ENCODE peak calls at places on chromosome 5, in four cellular contexts. K is upper lobe of right lung, D is astrocyte of the spinal cord, O is choroid plexus epithelial cell. C is an unnamed sample.

GRCh38 chr5:37900692-37901091 is 60.9 kb upstream of the GDNF start:
- DNase-seq in K (no peak), D (peak), O (peak), C (no peak)

GRCh38 chr5:158553195-158553945 is 546.3 kb downstream of the EBF1 start:
- DNase-seq in K (no peak), D (peak), O (no peak), C (no peak)

GRCh38 chr5:5422819-5423515 is 490 bp downstream of the ICE1 start:
- DNase-seq in D (no peak), K (no peak), O (no peak), C (no peak)

GRCh38 chr5:107610795-107611194 is 59.9 kb downstream of the EFNA5 start:
- DNase-seq in K (no peak), D (no peak), O (no peak), C (no peak)

GRCh38 chr5:92890841-92891244 is 690.2 kb downstream of the NR2F1-AS1 start:
- DNase-seq in O (peak), K (no peak), D (no peak), C (no peak)

GRCh38 chr5:21184566-21184965 is 1196.6 kb upstream of the CDH18 start:
- DNase-seq in O (no peak), D (no peak), K (no peak), C (no peak)

GRCh38 chr5:116468583-116468982 is 106.0 kb downstream of the SEMA6A start:
- DNase-seq in D (no peak), O (no peak), K (no peak), C (no peak)

GRCh38 chr5:116473706-116474105 is 100.9 kb downstream of the SEMA6A start:
- DNase-seq in K (no peak), D (no peak), O (no peak), C (no peak)

GRCh38 chr5:59462954-59463353 is 430.6 kb downstream of the PDE4D start:
- DNase-seq in K (no peak), D (no peak), O (no peak), C (no peak)

GRCh38 chr5:181114844-181115778 is 15.9 kb downstream of the OR2V1 start:
- DNase-seq in D (peak), O (peak), K (peak), C (no peak)

GRCh38 chr5:37799865-37800421 is 39.9 kb downstream of the GDNF start:
- DNase-seq in D (no peak), K (no peak), O (no peak), C (no peak)

GRCh38 chr5:10701567-10702039 is 59.4 kb downstream of the DAP start:
- DNase-seq in K (no peak), O (peak), D (peak), C (no peak)

GRCh38 chr5:139385061-139385889 is 2.2 kb upstream of the SLC23A1 start:
- DNase-seq in D (no peak), K (peak), O (no peak), C (no peak)

GRCh38 chr5:37249820-37250175 is 622 bp upstream of the CPLANE1 start:
- DNase-seq in K (no peak), O (no peak), D (no peak), C (no peak)

GRCh38 chr5:154858972-154859950 is 834 bp downstream of the CNOT8 start:
- DNase-seq in K (no peak), D (no peak), O (peak), C (no peak)

GRCh38 chr5:80116465-80116864 is 81.3 kb downstream of the THBS4 start:
- DNase-seq in K (no peak), O (no peak), D (no peak), C (no peak)

GRCh38 chr5:140035881-140036280 is 7.2 kb downstream of the NRG2 start:
- DNase-seq in D (no peak), K (no peak), O (no peak), C (no peak)

GRCh38 chr5:157559301-157559700 is 16.3 kb downstream of the ADAM19 start:
- DNase-seq in K (no peak), D (no peak), O (peak), C (peak)

GRCh38 chr5:133235696-133236426 is 184.0 kb downstream of the HSPA4 start:
- DNase-seq in O (no peak), K (peak), D (no peak), C (no peak)

GRCh38 chr5:52738095-52738506 is 49.6 kb upstream of the ITGA1 start:
- DNase-seq in D (no peak), O (peak), K (no peak), C (no peak)

GRCh38 chr5:167633931-167634341 is 657.5 kb upstream of the WWC1 start:
- DNase-seq in O (peak), K (no peak), D (peak), C (peak)

GRCh38 chr5:167631191-167631590 is 660.3 kb upstream of the WWC1 start:
- DNase-seq in K (no peak), D (no peak), O (no peak), C (no peak)

GRCh38 chr5:167634432-167634831 is 657.0 kb upstream of the WWC1 start:
- DNase-seq in K (no peak), D (peak), O (peak), C (peak)

GRCh38 chr5:167629634-167630033 is 661.8 kb upstream of the WWC1 start:
- DNase-seq in D (no peak), O (no peak), K (no peak), C (no peak)

DNA sequence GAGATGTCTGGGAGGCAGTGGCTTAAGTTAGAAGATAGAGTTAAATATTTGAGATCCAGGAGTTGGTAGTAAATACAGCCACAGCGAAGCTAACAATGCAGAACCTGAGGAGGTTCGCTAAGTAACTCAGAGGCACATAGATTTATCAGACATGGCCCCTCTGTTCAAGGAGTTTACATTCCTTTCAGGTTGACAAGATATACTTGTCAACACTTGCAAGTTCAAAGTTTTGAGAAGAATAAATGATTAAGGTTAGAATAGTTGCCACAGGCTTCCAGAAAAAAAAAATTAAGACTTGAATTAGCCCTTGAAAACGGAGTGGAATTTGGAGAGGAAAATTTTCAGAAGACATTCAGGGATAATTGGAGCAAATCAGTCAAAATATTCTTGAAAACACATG is 658.3 kb upstream of the WWC1 start:
- DNase-seq in O (no peak), D (peak), K (no peak), C (no peak)
- H3K4me3 ChIP-seq in O (no peak), D (no peak), K (no peak), C (no peak)

GRCh38 chr5:178071108-178071507 is 42.2 kb upstream of the N4BP3 start:
- DNase-seq in D (no peak), K (no peak), O (no peak), C (no peak)

GRCh38 chr5:178077751-178078150 is 35.6 kb upstream of the N4BP3 start:
- DNase-seq in O (no peak), D (no peak), K (no peak), C (no peak)

GRCh38 chr5:178078197-178078995 is 34.9 kb upstream of the N4BP3 start:
- DNase-seq in D (peak), K (no peak), O (peak), C (peak)

GRCh38 chr5:178072749-178073148 is 40.6 kb upstream of the N4BP3 start:
- DNase-seq in K (peak), D (no peak), O (no peak), C (no peak)

GRCh38 chr5:178074266-178074952 is 38.9 kb upstream of the N4BP3 start:
- DNase-seq in K (no peak), O (peak), D (peak), C (no peak)
- TF ChIP-seq CTCF in K (no peak), O (peak), D (peak), C (no peak)

GRCh38 chr5:54644226-54644625 is 126.7 kb downstream of the SNX18 start:
- DNase-seq in K (no peak), D (peak), O (peak), C (no peak)

GRCh38 chr5:54645888-54646284 is 128.3 kb downstream of the SNX18 start:
- DNase-seq in K (no peak), D (no peak), O (peak), C (no peak)

GRCh38 chr5:54649041-54649504 is 131.5 kb downstream of the SNX18 start:
- DNase-seq in O (no peak), D (no peak), K (no peak), C (no peak)

GRCh38 chr5:54643679-54644078 is 126.1 kb downstream of the SNX18 start:
- DNase-seq in D (peak), K (no peak), O (peak), C (peak)

DNA sequence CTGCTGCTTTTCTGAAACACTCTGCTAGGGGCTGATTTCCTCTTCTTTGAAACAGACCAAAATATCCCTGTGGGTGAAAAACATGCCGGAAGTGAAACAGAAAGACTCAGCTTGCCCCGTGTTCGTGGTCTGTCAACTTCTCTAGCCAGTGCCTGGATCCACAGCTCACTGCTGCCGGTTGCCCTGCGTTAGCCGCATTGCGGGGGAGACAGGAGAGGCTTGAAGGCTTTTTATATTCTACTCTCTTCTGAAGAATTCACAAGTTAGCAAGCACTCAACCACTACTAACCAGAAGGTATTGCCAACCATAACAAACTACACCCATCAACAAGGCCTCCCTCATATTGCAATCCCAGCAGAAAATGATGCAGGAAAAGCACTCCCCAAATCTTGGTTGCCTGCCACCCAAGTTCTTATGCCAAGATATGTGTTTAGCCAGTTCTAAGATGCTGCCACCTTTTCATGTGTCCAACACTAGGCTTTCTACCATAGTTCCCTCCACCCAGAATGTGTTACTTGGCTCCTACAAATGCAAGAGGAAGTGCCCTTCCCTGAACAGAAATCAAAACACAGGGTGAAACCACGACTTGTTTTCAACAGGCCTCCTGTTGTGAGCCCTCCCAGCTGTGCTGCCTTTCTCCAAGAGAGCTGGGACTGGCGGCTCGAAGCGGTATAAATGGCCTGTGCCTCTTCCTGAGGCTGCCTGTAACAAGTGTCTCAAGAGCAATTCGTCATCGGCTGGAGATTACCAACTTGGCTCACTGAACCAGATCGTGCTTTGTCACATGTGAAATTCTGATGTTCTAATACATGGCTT is 128.9 kb downstream of the SNX18 start:
- DNase-seq in K (peak), O (peak), D (peak), C (no peak)
- H3K4me3 ChIP-seq in K (no peak), O (no peak), D (no peak), C (no peak)

DNA sequence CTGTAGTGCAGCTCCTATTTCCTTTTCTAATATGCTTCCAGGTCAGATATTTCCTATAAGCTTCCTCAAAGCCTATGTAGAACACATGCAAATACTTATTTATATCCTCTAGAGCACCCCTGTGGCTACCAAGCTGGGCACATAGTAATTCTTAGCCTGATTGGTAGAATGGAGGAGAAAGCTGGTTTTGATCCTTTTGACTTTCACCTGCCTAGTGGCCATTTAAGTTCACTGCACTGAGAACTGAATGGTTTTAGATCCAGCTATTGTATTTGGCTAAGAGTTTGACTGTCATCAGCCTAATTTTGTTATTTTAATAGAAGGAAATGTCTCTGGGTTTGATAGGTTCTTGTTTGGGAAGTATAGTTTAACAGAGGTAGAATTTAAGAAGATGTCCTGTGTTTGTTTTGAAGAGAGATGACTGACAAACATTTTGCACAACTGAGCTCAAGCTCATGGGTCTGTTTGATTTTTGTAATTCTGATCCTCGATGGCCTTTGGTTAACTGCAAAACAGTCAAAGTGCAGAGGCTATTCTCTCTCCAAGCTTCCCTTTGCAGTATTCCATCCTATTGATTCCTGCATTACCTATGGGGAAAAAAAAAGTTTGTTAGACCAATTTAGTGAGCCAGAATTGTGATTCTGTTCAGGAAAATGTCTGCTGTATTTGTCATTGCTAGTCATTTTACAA is 85.4 kb downstream of the KCNN2 start:
- DNase-seq in K (no peak), O (peak), D (no peak), C (no peak)
- TF ChIP-seq CTCF in K (peak), O (peak), D (peak), C (peak)

DNA sequence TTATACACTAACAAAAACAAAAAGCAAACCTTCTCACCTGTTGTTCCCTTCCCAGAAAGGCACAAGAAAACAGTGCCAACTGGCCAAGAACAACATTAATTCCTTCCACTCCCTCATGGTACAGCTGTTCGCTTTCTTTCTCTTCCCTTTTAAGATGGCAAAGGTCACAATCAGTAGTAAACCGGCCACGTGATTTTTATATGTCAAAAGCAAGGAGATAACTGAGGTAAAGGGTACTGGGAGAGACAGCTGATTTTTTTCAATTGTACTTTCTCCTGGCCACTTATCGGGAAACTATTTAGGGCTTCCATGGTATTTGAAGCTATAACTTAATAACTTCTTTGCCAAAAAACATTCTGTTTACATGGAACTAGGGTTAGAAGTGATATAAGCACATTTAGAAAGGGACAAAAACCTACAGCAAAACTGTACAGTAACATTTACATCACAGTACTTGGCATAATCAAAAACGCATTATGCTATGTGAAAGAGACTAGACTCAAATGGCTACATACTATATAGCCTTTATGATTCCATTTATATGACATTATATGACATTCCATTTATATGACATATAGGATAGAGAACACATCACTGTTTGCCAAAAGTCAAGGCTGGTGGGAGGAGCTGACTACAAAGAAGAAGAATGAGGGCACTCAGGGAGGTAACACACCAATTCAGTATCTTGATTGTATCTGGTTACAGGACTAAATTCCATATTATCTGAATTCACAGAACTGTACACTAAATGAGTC is 24.8 kb downstream of the PLPP1 start:
- DNase-seq in D (no peak), K (no peak), O (peak), C (no peak)
- H3K4me3 ChIP-seq in D (no peak), K (no peak), O (no peak), C (no peak)

GRCh38 chr5:64417390-64417789 is 88.4 kb upstream of the RGS7BP start:
- DNase-seq in K (no peak), D (no peak), O (no peak), C (no peak)
- TF ChIP-seq CTCF in K (no peak), D (no peak), O (no peak), C (no peak)

DNA sequence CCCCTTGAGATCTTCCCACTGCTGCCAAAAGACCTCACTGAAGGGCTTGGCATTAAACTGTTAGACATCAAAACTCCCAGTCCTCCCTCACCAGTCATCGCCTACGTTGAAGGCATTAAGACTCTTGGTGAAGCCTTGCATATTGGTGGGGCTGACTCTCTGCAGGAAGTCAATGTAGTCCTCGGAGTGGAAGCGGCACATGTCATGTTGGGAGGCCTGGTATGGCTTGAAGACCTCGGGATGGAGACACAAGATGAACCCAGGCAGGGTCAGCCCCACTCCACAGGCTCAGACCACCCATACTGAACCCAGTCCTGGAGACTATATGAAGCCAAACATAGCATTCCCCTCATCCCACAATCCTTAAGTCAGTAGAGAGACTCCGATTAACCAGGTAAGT is 1.9 kb downstream of the HDAC3 start:
- DNase-seq in O (no peak), K (no peak), D (no peak), C (no peak)
- H3K4me3 ChIP-seq in O (no peak), K (no peak), D (no peak), C (no peak)

DNA sequence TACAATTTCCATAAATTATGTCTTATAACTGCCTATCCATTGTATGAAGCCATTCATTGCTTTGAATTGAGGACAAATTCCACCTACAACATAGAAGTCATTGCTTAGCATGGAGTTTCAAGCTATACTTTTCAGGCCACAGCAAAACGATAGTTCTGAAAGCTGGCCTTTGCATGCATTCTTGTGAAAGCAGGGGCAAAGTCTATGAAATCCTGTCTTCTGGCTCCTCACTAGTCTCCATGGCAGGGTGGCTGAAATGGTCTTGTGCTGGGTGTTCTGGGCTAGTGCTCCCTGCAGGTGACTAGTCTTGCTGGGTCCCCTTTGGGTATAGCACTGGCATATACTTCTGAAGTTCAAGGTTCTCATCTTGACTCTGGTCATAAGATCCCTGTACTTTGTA is 353.9 kb upstream of the ZNF608 start:
- DNase-seq in O (no peak), K (no peak), D (no peak), C (no peak)
- TF ChIP-seq CTCF in O (no peak), K (no peak), D (no peak), C (no peak)

GRCh38 chr5:135038202-135038828 is 4.3 kb upstream of the PITX1 start:
- DNase-seq in D (no peak), K (no peak), O (no peak), C (no peak)
- H3K4me3 ChIP-seq in D (no peak), K (no peak), O (no peak), C (no peak)

GRCh38 chr5:33303696-33304095 is 137.1 kb upstream of the TARS1 start:
- DNase-seq in O (no peak), D (no peak), K (no peak), C (no peak)

GRCh38 chr5:33297760-33298216 is 143.0 kb upstream of the TARS1 start:
- DNase-seq in O (no peak), K (no peak), D (no peak), C (no peak)

GRCh38 chr5:33300209-33300742 is 140.5 kb upstream of the TARS1 start:
- DNase-seq in O (no peak), K (no peak), D (no peak), C (no peak)

GRCh38 chr5:33305530-33305929 is 135.2 kb upstream of the TARS1 start:
- DNase-seq in K (no peak), O (no peak), D (no peak), C (no peak)

DNA sequence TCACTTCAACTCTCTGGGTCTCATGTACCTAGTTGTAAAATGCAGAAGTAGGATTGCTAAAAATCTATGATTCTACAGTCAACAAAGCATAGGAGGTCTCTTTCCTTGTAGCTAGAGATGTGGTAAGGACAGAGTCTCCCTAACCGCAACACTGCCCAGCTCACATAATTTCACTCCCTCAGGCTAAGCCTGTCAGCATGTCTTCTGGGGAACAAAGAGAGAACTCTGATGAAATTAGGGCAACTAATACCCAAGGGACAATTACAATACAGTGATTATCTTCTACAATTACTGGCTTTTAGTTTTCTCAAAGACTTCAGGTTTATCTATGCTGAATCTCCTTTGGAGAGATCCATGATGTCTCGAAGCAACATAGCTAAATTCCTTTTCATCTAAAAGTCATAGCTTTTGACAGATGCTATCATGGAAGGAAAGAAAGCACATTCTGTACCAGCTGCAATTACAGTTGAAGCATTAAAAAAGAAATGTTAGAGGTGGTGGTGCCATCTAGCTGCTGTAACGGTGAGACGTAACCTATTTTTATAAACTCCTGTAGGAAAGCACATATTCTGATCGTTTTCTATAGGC is 141.1 kb upstream of the TARS1 start:
- DNase-seq in D (peak), O (peak), K (no peak), C (no peak)
- TF ChIP-seq CTCF in D (peak), O (peak), K (peak), C (peak)

C was measured in AG04449.